ENCODE peak calls at places on chromosomes 2 and 18, in six cellular contexts. T, S, I, Q, G and N are unnamed samples. For H3K36me3, the result is how much of the 10 kb centered on the place peaks cover.

GRCh38 chr18:79637921-79638855 is 41.4 kb upstream of the CTDP1 start:
- DNase-seq in T (no peak), S (peak), I (no peak), Q (no peak), G (no peak), N (peak)

GRCh38 chr2:69915050-69915945 is at the start of gene MXD1:
- DNase-seq in T (peak), S (no peak), I (peak), Q (no peak), G (no peak), N (peak)

GRCh38 chr18:31626409-31626808 is 34.7 kb downstream of the TTR start:
- DNase-seq in T (no peak), S (no peak), I (no peak), Q (no peak), G (no peak), N (no peak)

GRCh38 chr2:88451647-88452150 is 794 bp downstream of the FOXI3 start:
- DNase-seq in T (peak), S (no peak), I (no peak), Q (peak), G (no peak), N (peak)

GRCh38 chr2:101111917-101112771 is 39.0 kb downstream of the TBC1D8 start:
- DNase-seq in T (peak), S (no peak), I (no peak), Q (no peak), G (peak), N (no peak)

GRCh38 chr18:35730738-35731370 is 149.3 kb downstream of the GALNT1 start:
- DNase-seq in T (no peak), S (no peak), I (no peak), Q (no peak), G (peak), N (no peak)

GRCh38 chr2:25103287-25103871 is 61.5 kb downstream of the EFR3B start:
- DNase-seq in T (no peak), S (no peak), I (no peak), Q (no peak), G (peak), N (no peak)

GRCh38 chr18:57839942-57840381 is 36.8 kb upstream of the ATP8B1 start:
- DNase-seq in T (no peak), S (no peak), I (no peak), Q (no peak), G (peak), N (no peak)

GRCh38 chr2:8371653-8372052 is 310.2 kb upstream of the ID2 start:
- DNase-seq in T (no peak), S (no peak), I (no peak), Q (no peak), G (no peak), N (no peak)

GRCh38 chr18:77559274-77559910 is 309.7 kb downstream of the GALR1 start:
- DNase-seq in T (no peak), S (no peak), I (no peak), Q (no peak), G (no peak), N (no peak)

DNA sequence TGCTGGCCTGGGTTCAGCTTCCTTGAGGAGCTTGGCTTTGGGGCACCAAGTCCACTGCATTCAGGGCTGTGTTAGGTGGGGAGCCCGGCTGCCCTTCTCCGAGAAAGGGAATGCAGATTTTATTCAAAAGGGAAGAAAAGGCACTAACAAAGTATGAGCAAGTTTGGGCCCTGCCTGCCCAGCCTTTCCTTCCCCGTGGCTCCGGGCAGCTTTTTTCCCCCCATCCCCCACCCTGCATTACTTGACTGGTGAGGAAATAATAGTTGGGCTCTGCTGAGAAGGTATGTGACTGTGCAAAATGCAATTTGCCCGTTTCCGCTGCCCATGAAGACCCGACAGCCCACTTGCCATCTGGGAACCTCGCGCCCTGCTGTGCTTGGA is 82.8 kb downstream of the TCF7L1 start:
- DNase-seq in T (no peak), S (peak), I (no peak), Q (no peak), G (no peak), N (no peak)
- H3K36me3 ChIP-seq in T (under half), S (under half), I (under half), Q (under half), G (under half), N (under half)

DNA sequence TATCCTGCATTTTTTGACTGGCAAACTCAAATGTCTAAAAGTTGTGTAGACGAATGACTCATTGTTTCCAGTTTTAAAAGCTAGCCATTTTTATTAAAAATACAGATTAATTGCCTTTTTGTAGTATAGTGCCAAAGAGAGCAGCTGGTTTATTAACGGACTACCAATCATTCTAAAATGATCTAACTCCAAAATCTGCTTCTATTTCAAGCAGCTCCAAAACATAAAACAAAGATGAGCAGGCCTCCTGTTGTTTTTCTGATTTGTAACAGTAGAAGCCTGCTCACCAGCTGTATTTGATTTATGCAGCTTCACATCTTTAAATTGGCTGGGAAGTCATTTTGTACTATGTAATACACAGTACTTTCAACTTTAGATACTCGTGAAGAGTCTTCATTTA is 171.8 kb downstream of the UBR3 start:
- DNase-seq in T (no peak), S (no peak), I (no peak), Q (no peak), G (no peak), N (no peak)
- H3K36me3 ChIP-seq in T (under half), S (under half), I (under half), Q (under half), G (under half), N (under half)

DNA sequence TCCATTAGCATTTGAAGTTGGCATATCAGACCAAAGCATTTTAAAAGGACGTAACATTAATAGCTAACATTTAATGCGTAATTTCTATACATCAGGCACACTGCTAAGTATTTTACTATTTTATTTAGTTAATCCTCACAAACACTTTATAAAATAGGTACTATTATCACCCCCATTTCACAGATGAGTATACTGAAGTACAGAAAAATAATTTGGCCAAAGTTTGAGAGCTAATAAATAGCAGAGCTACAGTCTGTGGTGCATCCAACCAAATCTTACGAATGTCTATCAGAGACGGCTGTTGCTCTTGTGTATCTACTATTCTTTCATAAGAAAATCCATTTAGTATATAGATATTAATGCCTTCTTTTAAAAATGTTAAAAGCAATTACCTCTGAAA is 11.9 kb downstream of the TYW5 start:
- DNase-seq in T (no peak), S (no peak), I (no peak), Q (no peak), G (no peak), N (no peak)
- H3K36me3 ChIP-seq in T (under half), S (under half), I (under half), Q (under half), G (under half), N (half or more)

DNA sequence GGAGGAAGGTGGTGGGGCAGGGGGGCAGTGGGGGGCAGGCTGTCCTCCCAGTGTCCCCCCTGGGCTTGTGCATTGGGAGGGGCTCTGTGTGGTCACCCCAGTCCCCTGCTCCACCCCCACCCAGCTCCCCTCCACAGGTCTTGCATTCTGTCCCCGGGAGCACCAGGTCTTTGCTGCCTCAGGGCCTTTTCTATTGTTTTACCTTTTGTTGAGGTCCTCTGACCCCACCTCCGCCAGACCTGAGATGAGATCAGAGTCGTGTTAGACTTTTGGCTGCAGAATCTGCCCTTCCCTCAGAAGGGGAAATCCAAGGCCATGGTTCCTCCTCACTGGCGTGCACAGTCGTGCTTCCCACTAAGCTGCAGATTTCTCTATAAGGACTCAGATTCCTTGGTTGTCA is 20.8 kb downstream of the ATG4B start:
- DNase-seq in T (no peak), S (no peak), I (no peak), Q (no peak), G (no peak), N (no peak)
- H3K36me3 ChIP-seq in T (under half), S (half or more), I (under half), Q (under half), G (under half), N (half or more)

DNA sequence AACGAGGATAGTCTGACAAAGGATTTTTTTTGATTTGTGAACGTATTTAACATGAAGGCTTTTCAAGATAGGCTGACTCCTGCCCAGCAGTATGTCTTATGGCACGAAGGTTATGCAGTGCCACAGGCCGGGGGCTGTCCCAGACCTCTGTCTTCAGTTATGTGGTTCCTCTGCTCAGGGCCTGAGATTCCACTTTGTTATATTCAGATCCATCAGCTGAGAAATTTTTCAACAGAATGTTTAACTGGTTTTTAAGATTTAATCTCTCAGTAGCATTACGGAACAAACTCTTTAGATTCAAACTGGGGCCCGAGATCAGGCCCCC is 20.0 kb downstream of the C2orf74 start:
- DNase-seq in T (no peak), S (no peak), I (no peak), Q (no peak), G (no peak), N (no peak)
- H3K36me3 ChIP-seq in T (under half), S (under half), I (under half), Q (under half), G (under half), N (half or more)

GRCh38 chr2:172606285-172606684 is 50.4 kb downstream of the PDK1 start:
- DNase-seq in T (no peak), S (no peak), I (no peak), Q (no peak), G (no peak), N (no peak)
- H3K36me3 ChIP-seq in T (under half), S (under half), I (under half), Q (under half), G (under half), N (under half)

GRCh38 chr2:134336352-134336751 is 82.5 kb downstream of the MGAT5 start:
- DNase-seq in T (no peak), S (no peak), I (peak), Q (no peak), G (no peak), N (no peak)
- H3K36me3 ChIP-seq in T (under half), S (under half), I (under half), Q (under half), G (under half), N (under half)

DNA sequence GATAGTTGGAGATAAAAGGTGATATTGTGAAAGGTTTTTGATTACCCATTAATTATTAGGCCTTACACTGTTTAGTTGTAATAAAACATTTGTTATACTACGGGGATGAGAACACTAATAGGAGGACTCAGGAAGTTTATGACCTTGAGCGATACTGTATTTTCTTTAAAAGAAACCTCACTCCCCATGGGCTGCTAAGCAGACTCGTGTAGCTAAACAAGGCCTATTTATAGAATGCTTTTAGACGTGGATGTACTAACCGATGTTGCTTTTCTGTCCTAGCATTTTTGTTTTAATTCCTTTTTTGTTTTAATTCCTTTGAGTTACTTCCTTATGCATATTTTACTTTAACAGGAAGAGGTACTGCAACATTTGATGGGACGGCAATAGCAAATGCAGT is 22.9 kb downstream of the MSH6 start:
- DNase-seq in T (no peak), S (no peak), I (no peak), Q (no peak), G (no peak), N (no peak)
- H3K36me3 ChIP-seq in T (under half), S (half or more), I (under half), Q (under half), G (under half), N (half or more)

GRCh38 chr2:203282101-203282500 is 43.3 kb downstream of the CYP20A1 start:
- DNase-seq in T (no peak), S (no peak), I (no peak), Q (no peak), G (no peak), N (no peak)

GRCh38 chr2:203286532-203286931 is 41.7 kb upstream of the ABI2 start:
- DNase-seq in T (no peak), S (no peak), I (no peak), Q (no peak), G (no peak), N (no peak)

GRCh38 chr2:203279288-203279687 is 40.5 kb downstream of the CYP20A1 start:
- DNase-seq in T (no peak), S (no peak), I (no peak), Q (no peak), G (no peak), N (no peak)

GRCh38 chr2:203280428-203281064 is 41.7 kb downstream of the CYP20A1 start:
- DNase-seq in T (no peak), S (no peak), I (no peak), Q (no peak), G (peak), N (no peak)
- H3K36me3 ChIP-seq in T (under half), S (under half), I (under half), Q (under half), G (under half), N (under half)